ENCODE peak calls at places on chromosomes 1 and 21, in six cellular contexts. B, E, G, V, N and Q are unnamed samples.

GRCh38 chr21:34932233-34932632 is 116.9 kb downstream of the RUNX1 start:
- DNase-seq in E (no peak), V (no peak), G (no peak), N (no peak), B (no peak), Q (no peak)

GRCh38 chr1:217067642-217068041 is 344.4 kb upstream of the ESRRG start:
- DNase-seq in N (no peak), V (no peak), G (peak), E (no peak), B (no peak), Q (no peak)

GRCh38 chr1:62436039-62436465 is 797 bp upstream of the USP1 start:
- DNase-seq in G (no peak), B (no peak), V (no peak), N (no peak), E (no peak), Q (no peak)

GRCh38 chr1:41666991-41667631 is 182.6 kb upstream of the EDN2 start:
- DNase-seq in G (peak), V (no peak), E (no peak), B (no peak), N (no peak), Q (no peak)

GRCh38 chr1:246946366-246946765 is 14.6 kb upstream of the AHCTF1 start:
- DNase-seq in E (no peak), B (no peak), N (no peak), V (no peak), G (no peak), Q (no peak)

GRCh38 chr21:45800339-45801080 is 157.0 kb downstream of the PCBP3 start:
- DNase-seq in V (peak), E (no peak), G (no peak), B (no peak), N (no peak), Q (no peak)

GRCh38 chr1:155776414-155776813 is 80.6 kb downstream of the GON4L start:
- DNase-seq in E (no peak), V (no peak), G (no peak), B (no peak), N (no peak), Q (no peak)

GRCh38 chr1:151238467-151238739 is 16.1 kb upstream of the PSMD4 start:
- DNase-seq in G (no peak), E (no peak), B (no peak), V (no peak), N (no peak), Q (no peak)

GRCh38 chr1:119711804-119712341 is at the start of gene PHGDH:
- DNase-seq in B (no peak), N (peak), G (peak), V (peak), E (peak), Q (peak)
- TF ChIP-seq POLR2A in B (peak), N (peak), G (peak), V (peak), E (peak), Q (peak)

GRCh38 chr1:240687820-240688219 is 75.9 kb upstream of the GREM2 start:
- DNase-seq in G (no peak), N (no peak), E (no peak), B (no peak), V (no peak), Q (no peak)
- H2AFZ ChIP-seq in G (no peak), N (no peak), E (no peak), B (no peak), V (no peak), Q (no peak)

GRCh38 chr1:160707171-160708109 is 4.2 kb downstream of the CD48 start:
- DNase-seq in E (no peak), N (no peak), V (no peak), G (no peak), B (no peak), Q (no peak)
- TF ChIP-seq MAX in E (no peak), N (no peak), V (no peak), G (peak), B (no peak), Q (no peak)

DNA sequence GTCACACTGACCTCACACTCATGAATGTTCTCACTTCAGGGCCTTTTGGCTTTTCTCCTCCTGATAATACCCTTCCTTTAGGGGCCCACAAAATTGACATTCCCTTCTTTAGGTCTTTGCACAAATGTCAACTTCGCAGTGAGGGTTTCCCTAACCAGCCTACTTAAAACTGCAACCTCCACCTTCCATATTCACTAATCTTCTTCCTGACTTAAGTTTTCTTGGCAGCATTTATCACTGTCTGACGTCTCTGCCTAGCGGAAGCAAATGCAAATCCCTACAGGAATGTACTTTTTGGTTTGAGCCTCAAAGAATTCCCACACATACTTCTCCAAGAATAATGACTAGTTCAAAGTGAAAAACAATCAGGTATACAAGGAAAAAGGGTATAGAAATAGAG is 32.8 kb downstream of the INTS7 start:
- DNase-seq in E (no peak), N (no peak), B (no peak), V (no peak), G (no peak), Q (no peak)
- TF ChIP-seq POLR2A in E (no peak), N (no peak), B (no peak), V (no peak), G (no peak), Q (no peak)

GRCh38 chr1:61046434-61046833 is 35.9 kb upstream of the NFIA start:
- DNase-seq in V (no peak), N (no peak), G (no peak), B (no peak), E (no peak), Q (no peak)

GRCh38 chr1:61049850-61050540 is 32.4 kb upstream of the NFIA start:
- DNase-seq in N (peak), V (peak), E (peak), G (no peak), B (peak), Q (peak)

GRCh38 chr1:61050541-61051454 is 31.6 kb upstream of the NFIA start:
- DNase-seq in B (no peak), N (no peak), V (no peak), E (peak), G (no peak), Q (peak)

GRCh38 chr1:61043010-61043820 is 39.1 kb upstream of the NFIA start:
- DNase-seq in B (no peak), V (peak), G (no peak), E (no peak), N (peak), Q (peak)

DNA sequence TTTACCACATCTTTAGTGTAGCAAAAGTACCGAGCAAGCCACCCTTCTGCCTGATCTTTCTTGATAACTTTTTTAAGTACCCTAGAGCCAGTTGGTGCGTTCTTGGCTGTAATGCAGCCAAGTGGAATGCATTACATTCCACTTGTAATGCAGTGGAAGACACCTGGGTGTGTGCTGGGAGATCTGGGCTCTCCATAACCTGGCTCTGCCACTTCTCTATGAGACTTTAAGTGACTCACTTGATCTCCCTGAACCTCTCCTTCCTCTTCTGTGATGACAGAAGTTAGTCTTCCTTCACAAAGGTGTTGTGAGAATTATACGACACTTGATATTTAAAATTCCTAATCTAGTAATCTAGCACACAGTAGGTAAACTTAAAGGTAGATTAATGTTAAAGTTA is 35.3 kb upstream of the NFIA start:
- DNase-seq in G (no peak), V (no peak), E (no peak), N (no peak), B (no peak), Q (no peak)
- H2AFZ ChIP-seq in G (no peak), V (no peak), E (peak), N (no peak), B (no peak), Q (no peak)

DNA sequence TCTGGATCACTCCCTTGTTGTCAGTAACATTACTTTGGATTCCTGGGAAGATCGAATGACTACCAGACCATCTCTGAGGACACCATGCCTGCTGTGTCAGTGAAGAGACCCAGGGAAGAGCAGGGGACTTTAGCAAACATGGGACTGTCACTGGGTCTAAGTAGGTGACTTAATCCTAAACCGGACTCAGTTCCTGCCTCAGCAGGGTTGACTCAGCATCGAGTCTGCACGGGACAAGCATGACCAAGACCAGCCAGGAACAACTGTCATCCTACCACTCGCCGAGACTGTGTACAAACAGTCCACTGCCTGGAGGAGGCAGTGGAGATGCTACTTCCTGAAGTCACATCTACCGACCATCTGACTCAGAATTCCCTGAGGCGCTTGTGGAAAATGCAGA is 53.2 kb upstream of the RAB4A start:
- DNase-seq in N (peak), E (no peak), B (no peak), V (peak), G (no peak), Q (no peak)
- TF ChIP-seq MAX in N (peak), E (no peak), B (no peak), V (no peak), G (no peak), Q (no peak)